ENCODE peak calls at places on chromosomes 4 and X, in five cellular contexts. R is RWPE1, O is A549, V is neural crest cell, H is suprapubic skin. E is an unnamed sample.

GRCh38 chr4:2583517-2583916 is 47.1 kb downstream of the FAM193A start:
- DNase-seq in R (peak), O (no peak), V (no peak), H (no peak), E (no peak)

GRCh38 chr4:23855912-23856605 is 33.8 kb downstream of the PPARGC1A start:
- DNase-seq in R (no peak), O (no peak), V (no peak), H (no peak), E (no peak)

GRCh38 chrX:105502336-105502735 is 281.8 kb upstream of the TEX13A start:
- DNase-seq in R (no peak), O (no peak), V (no peak), H (no peak), E (no peak)

GRCh38 chr4:82372874-82373815 is 646 bp downstream of the HNRNPD start:
- DNase-seq in R (peak), O (peak), V (peak), H (peak), E (peak)

GRCh38 chrX:11336201-11336600 is 43.0 kb downstream of the AMELX start:
- DNase-seq in R (no peak), O (no peak), V (no peak), H (no peak), E (no peak)

GRCh38 chrX:51802917-51803688 is 59.9 kb downstream of the GSPT2 start:
- DNase-seq in R (peak), O (peak), V (peak), H (peak), E (no peak)

GRCh38 chrX:40734956-40735317 is 405 bp downstream of the MED14 start:
- DNase-seq in R (no peak), O (peak), V (no peak), H (no peak), E (no peak)

GRCh38 chr4:102281171-102281842 is 64.0 kb downstream of the SLC39A8 start:
- DNase-seq in R (no peak), O (no peak), V (no peak), H (no peak), E (no peak)

GRCh38 chr4:143230683-143231082 is 46.0 kb downstream of the USP38 start:
- DNase-seq in R (no peak), O (no peak), V (no peak), H (no peak), E (no peak)

GRCh38 chrX:41010188-41010846 is 74.9 kb upstream of the USP9X start:
- DNase-seq in R (peak), O (peak), V (no peak), H (peak), E (peak)

GRCh38 chrX:462853-463252 is 76.1 kb upstream of the PPP2R3B start:
- DNase-seq in R (no peak), O (no peak), V (no peak), H (no peak), E (no peak)

GRCh38 chr4:165079476-165079875 is 25.8 kb downstream of the TRIM75 start:
- DNase-seq in R (peak), O (no peak), V (no peak), H (no peak), E (no peak)

GRCh38 chrX:100995469-100995868 is 26.0 kb downstream of the ARL13A start:
- DNase-seq in R (peak), O (no peak), V (no peak), H (no peak), E (no peak)

GRCh38 chr4:129926936-129927335 is 831.0 kb downstream of the C4orf33 start:
- DNase-seq in R (no peak), O (no peak), V (no peak), H (no peak), E (no peak)

GRCh38 chr4:154328030-154328429 is 163.6 kb downstream of the DCHS2 start:
- DNase-seq in R (no peak), O (no peak), V (no peak), H (no peak), E (no peak)

GRCh38 chr4:24063771-24064170 is 173.9 kb upstream of the PPARGC1A start:
- DNase-seq in R (no peak), O (no peak), V (no peak), H (no peak), E (no peak)

GRCh38 chr4:70994387-70995099 is 1.1 kb downstream of the DCK start:
- DNase-seq in R (no peak), O (no peak), V (no peak), H (no peak), E (no peak)

GRCh38 chr4:177511611-177512010 is 69.4 kb upstream of the AGA start:
- DNase-seq in R (peak), O (no peak), V (no peak), H (no peak), E (no peak)

GRCh38 chrX:103248553-103248952 is 6.4 kb downstream of the TCEAL8 start:
- DNase-seq in R (no peak), O (peak), V (no peak), H (no peak), E (no peak)

GRCh38 chr4:81607947-81608346 is 136.2 kb upstream of the RASGEF1B start:
- DNase-seq in R (no peak), O (no peak), V (no peak), H (no peak), E (peak)

GRCh38 chr4:74618659-74619058 is 173.7 kb downstream of the AREG start:
- DNase-seq in R (no peak), O (peak), V (no peak), H (no peak), E (no peak)

GRCh38 chr4:3371581-3372001 is 70.2 kb upstream of the HGFAC start:
- DNase-seq in R (no peak), O (no peak), V (no peak), H (no peak), E (no peak)

GRCh38 chrX:55489315-55490009 is at the start of gene USP51:
- DNase-seq in R (no peak), O (peak), V (peak), H (peak), E (no peak)

GRCh38 chrX:120664081-120664480 is 34.2 kb upstream of the C1GALT1C1 start:
- DNase-seq in R (no peak), O (no peak), V (no peak), H (no peak), E (no peak)

GRCh38 chr4:4985844-4986243 is 33.4 kb downstream of the CYTL1 start:
- DNase-seq in R (no peak), O (no peak), V (no peak), H (no peak), E (no peak)

DNA sequence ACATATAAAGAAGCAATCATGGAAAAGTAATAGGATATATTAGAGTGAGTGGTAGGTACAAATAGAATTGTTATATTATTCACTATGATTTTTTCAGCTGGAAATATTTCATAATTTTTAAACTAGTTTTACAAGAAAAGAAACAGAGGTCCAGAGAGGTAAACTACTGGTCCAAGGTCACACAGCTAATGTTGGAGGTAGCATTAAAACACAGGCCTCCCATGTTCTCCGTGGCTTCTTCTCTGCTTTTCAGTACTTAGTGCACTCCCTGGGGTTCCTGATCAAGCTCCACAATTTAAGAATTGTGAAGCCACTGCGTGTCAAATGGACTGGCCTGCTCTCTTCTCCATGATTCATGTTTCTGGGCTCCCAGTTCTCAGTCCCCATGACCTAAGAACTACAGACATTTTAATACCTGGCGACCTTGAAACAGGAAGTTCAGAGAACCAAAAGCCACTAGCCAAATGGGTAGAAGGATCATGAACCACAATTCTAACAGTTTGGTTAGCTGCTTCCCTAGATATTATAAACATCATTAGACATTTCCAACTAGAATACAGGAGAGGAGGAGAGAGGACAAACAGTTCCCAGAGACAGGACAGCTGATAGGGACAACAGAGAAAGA is 172.0 kb upstream of the KLF3 start:
- DNase-seq in R (no peak), O (no peak), V (no peak), H (no peak), E (no peak)
- TF ChIP-seq CTCF in R (no peak), O (no peak), V (no peak), H (no peak), E (no peak)

DNA sequence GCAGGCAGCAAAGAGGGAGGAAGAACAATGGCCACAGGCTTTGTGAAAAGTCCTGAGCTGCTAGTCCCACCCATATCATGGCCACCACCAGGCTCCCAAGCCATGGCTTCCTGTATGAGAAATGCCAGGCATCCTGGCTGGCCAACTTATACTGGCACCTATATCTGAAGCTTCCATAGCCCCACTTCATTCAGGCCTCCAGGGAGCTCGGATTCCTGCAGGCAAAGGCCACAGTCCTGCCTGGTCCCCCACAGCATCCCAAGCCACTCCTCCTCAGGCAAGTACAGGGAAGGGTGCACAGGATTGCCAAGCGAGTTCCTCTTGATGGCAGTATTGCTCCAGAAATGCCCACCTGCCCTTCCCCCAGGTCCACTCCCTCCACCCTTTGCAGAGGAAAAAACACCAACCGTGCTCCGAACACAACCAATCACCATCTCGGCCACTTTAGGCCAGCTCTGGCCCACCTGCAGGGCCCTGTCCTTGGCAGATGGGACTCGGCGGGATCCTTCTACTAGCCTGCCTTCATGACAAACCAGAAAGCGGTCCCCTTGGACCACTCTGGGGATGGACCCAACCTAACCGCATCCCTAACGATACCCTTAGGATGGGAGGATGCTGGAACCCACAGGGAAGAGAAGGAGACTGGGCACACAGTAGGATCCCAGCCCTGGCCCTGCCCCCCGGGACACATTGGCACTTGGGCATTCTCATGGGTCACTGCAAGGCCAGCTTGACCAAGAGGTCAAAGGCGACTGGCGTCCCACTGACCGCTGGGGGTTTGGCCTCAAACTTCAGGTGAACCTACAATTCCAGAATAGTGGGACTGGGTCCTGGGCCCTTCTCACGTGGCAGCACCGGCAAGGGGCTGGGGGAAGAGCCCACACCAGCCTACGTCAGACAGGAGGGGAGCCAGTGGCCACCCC is 220.4 kb upstream of the AGTR2 start:
- DNase-seq in R (no peak), O (no peak), V (no peak), H (no peak), E (no peak)
- TF ChIP-seq CTCF in R (no peak), O (no peak), V (no peak), H (no peak), E (no peak)

GRCh38 chr4:134326866-134327265 is 125.3 kb upstream of the PABPC4L start:
- DNase-seq in R (no peak), O (no peak), V (no peak), H (no peak), E (no peak)
- TF ChIP-seq CTCF in R (no peak), O (no peak), V (no peak), H (no peak), E (no peak)

DNA sequence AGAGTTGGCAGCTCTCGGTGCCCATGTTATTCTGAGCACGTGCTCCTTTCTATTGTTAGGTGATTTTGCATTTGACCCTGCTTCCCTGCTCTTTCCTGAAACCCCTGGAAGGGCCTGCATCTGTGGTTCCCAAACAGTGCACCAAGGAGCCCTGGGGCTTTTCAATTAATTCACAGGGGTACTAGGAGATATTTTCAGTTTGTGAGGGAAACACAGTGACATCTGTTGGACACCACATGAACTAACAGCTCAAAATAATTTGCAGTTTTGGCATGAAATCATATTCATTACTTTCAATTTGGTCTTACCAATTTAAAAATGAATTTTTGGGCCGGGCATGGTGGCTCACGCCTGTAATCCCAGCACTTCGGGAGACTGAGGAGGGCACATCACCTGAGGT is 156.6 kb downstream of the GATB start:
- DNase-seq in R (peak), O (peak), V (no peak), H (no peak), E (no peak)
- TF ChIP-seq CTCF in R (peak), O (peak), V (peak), H (no peak), E (no peak)

GRCh38 chr4:168639914-168640313 is 143.1 kb downstream of the PALLD start:
- DNase-seq in R (no peak), O (no peak), V (no peak), H (no peak), E (no peak)

GRCh38 chr4:168636506-168637176 is 139.8 kb downstream of the PALLD start:
- DNase-seq in R (no peak), O (no peak), V (no peak), H (no peak), E (no peak)

GRCh38 chr4:168636040-168636439 is 139.2 kb downstream of the PALLD start:
- DNase-seq in R (no peak), O (no peak), V (no peak), H (no peak), E (no peak)

GRCh38 chr4:168641811-168642140 is 144.9 kb downstream of the PALLD start:
- DNase-seq in R (no peak), O (no peak), V (no peak), H (no peak), E (no peak)

DNA sequence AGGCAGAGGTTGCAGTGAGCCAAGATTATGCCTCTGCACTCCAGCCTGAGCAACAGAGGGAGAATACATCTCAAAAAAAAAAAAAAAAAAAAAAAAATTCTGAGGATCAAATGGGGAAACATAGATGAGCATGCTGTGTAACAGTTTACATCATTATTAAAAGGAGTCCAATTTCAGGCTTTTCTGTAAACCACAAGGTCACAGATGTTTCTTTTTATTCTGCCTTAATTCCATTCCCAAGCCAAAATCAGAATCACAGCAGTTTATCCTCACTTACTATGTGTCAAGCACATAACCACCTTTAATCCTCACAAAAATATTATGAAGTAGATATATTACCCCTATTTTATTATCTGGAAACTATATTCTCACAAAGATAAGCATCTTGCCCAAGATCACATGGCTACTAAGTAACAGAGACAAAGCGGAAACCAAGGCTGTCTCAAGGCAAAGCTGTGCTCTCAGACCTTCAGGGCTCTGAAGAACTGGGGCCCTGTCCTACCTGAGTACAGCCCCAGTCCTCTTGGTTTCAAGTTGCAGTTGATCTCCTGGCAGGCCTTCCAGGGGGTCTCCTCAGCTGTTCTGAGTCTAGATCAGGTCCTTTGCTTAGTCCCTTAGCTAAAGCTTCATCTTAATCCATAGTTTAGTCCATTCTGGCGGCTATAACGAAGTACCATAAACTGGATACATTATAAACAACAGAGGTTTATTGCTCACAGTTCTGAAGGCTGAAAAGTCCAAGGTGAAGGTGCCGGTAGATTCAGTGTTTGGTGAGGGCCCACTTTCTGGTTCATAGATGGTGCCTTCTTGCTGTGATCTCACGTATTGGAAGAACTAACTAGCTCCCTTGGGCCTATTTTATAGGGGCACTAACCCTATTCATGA is 141.3 kb downstream of the PALLD start:
- DNase-seq in R (no peak), O (no peak), V (no peak), H (no peak), E (no peak)
- TF ChIP-seq CTCF in R (no peak), O (no peak), V (no peak), H (no peak), E (no peak)

DNA sequence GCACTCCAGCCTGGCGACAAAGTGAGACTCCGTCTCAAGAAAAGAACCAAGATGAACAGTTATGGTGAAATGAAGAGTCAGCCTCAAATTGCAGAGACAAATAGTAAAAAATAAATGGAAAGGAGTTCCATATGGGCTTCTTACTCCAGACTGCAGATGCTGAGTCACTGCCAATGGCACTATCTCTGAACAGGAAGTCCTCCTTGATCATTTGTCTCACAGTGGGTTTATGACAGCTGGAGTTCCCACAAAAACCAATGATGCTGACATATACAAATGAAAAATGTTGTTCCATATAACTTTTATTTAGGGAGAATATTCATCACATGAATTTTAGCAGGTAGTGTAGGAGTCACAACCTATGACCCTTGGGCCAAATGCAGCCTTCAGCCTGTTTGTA is 631.6 kb downstream of the PCDH18 start:
- DNase-seq in R (no peak), O (no peak), V (no peak), H (no peak), E (no peak)
- TF ChIP-seq CTCF in R (no peak), O (no peak), V (no peak), H (no peak), E (no peak)

GRCh38 chrX:38175140-38175539 is 45.5 kb downstream of the SRPX start:
- DNase-seq in R (peak), O (peak), V (peak), H (no peak), E (no peak)
- TF ChIP-seq CTCF in R (peak), O (peak), V (peak), H (peak), E (no peak)

DNA sequence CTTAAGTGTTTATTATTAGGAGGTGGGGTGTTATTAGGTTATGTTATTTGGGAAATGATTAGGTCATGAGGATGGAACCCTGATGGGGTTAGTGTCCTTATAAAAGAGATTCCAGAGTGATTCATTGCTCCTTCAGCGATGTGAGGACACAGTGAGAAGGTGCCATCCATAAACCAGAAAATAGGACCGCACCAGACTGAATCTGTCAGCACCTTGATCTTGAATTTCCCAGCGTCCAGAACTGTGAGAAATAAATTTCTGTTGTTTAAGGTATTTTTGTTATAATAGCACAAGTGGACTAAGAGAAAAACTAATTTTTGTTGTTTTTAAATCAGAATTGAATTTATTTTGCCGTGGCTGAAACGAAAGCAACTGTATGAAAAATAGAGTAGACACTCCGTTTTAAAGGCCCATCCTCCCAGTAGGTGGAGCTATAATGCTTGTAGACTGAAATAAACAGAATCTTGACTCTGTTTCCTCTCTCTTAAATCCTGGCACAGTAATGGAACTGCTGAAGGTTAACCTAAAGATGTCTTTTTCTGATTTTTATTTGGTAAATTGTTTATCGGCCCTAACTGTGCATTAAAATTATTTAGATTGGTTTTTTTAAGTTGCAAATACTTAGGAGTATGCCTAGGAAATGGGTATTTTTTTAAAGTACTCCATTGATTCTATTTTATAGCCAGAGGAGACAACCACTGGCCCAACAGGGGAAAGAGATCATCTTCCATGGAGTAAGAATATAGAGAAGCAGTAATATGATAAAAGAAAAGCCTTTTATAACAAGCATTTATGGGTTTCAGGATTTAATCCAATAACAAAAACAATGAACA is 133.2 kb upstream of the ADAMTS3 start:
- DNase-seq in R (peak), O (peak), V (peak), H (no peak), E (no peak)
- TF ChIP-seq CTCF in R (peak), O (peak), V (peak), H (peak), E (peak)

GRCh38 chr4:183848762-183849161 is 56.3 kb upstream of the STOX2 start:
- DNase-seq in R (no peak), O (no peak), V (no peak), H (no peak), E (no peak)
- TF ChIP-seq CTCF in R (no peak), O (no peak), V (no peak), H (no peak), E (no peak)

E was measured in CD14-positive monocyte.